ENCODE peak calls at places on chromosome 19, in seven cellular contexts. D is CD4-positive, alpha-beta T cell; L is osteoblast; Z is heart left ventricle; K is tibial nerve; B is tibial artery; M is CD8-positive, alpha-beta T cell. H is an unnamed sample. For H3K9me3, the result is how much of the 10 kb centered on the place peaks cover.

GRCh38 chr19:1045247-1045603 is 5.3 kb downstream of the ABCA7 start:
- DNase-seq in D (no peak), B (no peak), L (peak), M (no peak), Z (no peak), K (no peak), H (no peak)

GRCh38 chr19:18322318-18322758 is 538 bp downstream of the LSM4 start:
- DNase-seq in K (no peak), M (no peak), B (no peak), Z (no peak), L (peak), D (no peak), H (no peak)

GRCh38 chr19:53389591-53390377 is 5.2 kb upstream of the ZNF765 start:
- DNase-seq in Z (no peak), M (no peak), B (no peak), D (no peak), K (no peak), L (no peak), H (no peak)

GRCh38 chr19:36916991-36917390 is 859 bp downstream of the ZNF568 start:
- DNase-seq in M (no peak), Z (no peak), K (no peak), D (no peak), L (peak), B (no peak), H (no peak)

GRCh38 chr19:55442372-55443044 is 592 bp downstream of the SHISA7 start:
- DNase-seq in Z (no peak), D (no peak), B (no peak), L (peak), K (no peak), M (no peak), H (no peak)

GRCh38 chr19:16017138-16017490 is 59.2 kb upstream of the TPM4 start:
- DNase-seq in K (no peak), Z (no peak), M (no peak), B (peak), L (peak), D (peak), H (no peak)

GRCh38 chr19:58575183-58576041 is 2.3 kb upstream of the MZF1 start:
- DNase-seq in K (peak), B (peak), L (peak), D (peak), Z (peak), M (peak), H (no peak)

GRCh38 chr19:42279902-42280760 is 11.1 kb downstream of the CIC start:
- DNase-seq in D (peak), M (peak), L (peak), K (peak), B (peak), Z (peak), H (no peak)

GRCh38 chr19:964761-965694 is 19.1 kb upstream of the WDR18 start:
- DNase-seq in M (no peak), Z (no peak), K (no peak), D (no peak), L (no peak), B (no peak), H (no peak)

GRCh38 chr19:23054456-23054855 is 51.5 kb upstream of the ZNF728 start:
- DNase-seq in B (no peak), D (no peak), K (no peak), M (no peak), L (no peak), Z (no peak), H (no peak)

GRCh38 chr19:18000981-18001836 is 6.8 kb upstream of the ARRDC2 start:
- DNase-seq in D (peak), B (peak), Z (peak), M (peak), L (peak), K (peak), H (peak)

GRCh38 chr19:19528721-19529490 is at the start of gene YJEFN3:
- DNase-seq in L (peak), M (no peak), K (no peak), Z (no peak), D (no peak), B (no peak), H (no peak)

GRCh38 chr19:328025-328505 is 16.5 kb downstream of the MIER2 start:
- DNase-seq in K (no peak), B (no peak), L (peak), Z (no peak), D (no peak), M (no peak), H (no peak)

GRCh38 chr19:31392514-31392913 is 43.3 kb upstream of the TSHZ3 start:
- DNase-seq in K (no peak), B (no peak), Z (no peak), L (no peak), M (no peak), D (no peak), H (no peak)

GRCh38 chr19:56105090-56105701 is 15.9 kb downstream of the ZNF787 start:
- DNase-seq in M (peak), K (peak), L (peak), B (peak), Z (no peak), D (peak), H (no peak)

GRCh38 chr19:28424041-28424440 is 788.9 kb downstream of the UQCRFS1 start:
- DNase-seq in M (no peak), B (no peak), L (no peak), Z (no peak), K (no peak), D (no peak), H (no peak)

GRCh38 chr19:15672580-15673175 is at the start of gene CYP4F12:
- DNase-seq in B (peak), K (peak), D (no peak), L (peak), M (peak), Z (peak), H (peak)

GRCh38 chr19:16435999-16436650 is 35.6 kb downstream of the EPS15L1 start:
- DNase-seq in D (no peak), K (no peak), M (no peak), Z (no peak), B (no peak), L (peak), H (no peak)

GRCh38 chr19:47503130-47503822 is 11.6 kb downstream of the NAPA start:
- DNase-seq in L (peak), Z (no peak), B (no peak), D (no peak), K (no peak), M (no peak), H (no peak)

GRCh38 chr19:11210656-11210928 is 13.2 kb upstream of the KANK2 start:
- DNase-seq in Z (no peak), K (no peak), D (no peak), L (no peak), B (no peak), M (no peak), H (no peak)

GRCh38 chr19:4369109-4369887 is 25.9 kb downstream of the MPND start:
- DNase-seq in D (peak), L (peak), K (peak), Z (peak), B (peak), M (peak), H (no peak)

GRCh38 chr19:55086730-55087541 is 11.3 kb downstream of the EPS8L1 start:
- DNase-seq in K (peak), B (peak), L (peak), M (no peak), D (peak), Z (peak), H (no peak)

GRCh38 chr19:18762125-18763023 is 28.7 kb downstream of the COMP start:
- DNase-seq in M (no peak), B (peak), D (no peak), Z (no peak), K (peak), L (no peak), H (no peak)

GRCh38 chr19:52112624-52113023 is 17.1 kb upstream of the ZNF841 start:
- DNase-seq in D (no peak), K (no peak), Z (no peak), B (no peak), L (no peak), M (no peak), H (no peak)

GRCh38 chr19:46428278-46429141 is at the start of gene PNMA8C:
- DNase-seq in D (peak), L (peak), Z (peak), B (peak), M (peak), K (no peak), H (no peak)

GRCh38 chr19:41156207-41156606 is 36.8 kb upstream of the CYP2S1 start:
- DNase-seq in K (no peak), M (no peak), Z (no peak), D (no peak), L (no peak), B (no peak), H (no peak)
- TF ChIP-seq CTCF in K (no peak), M (no peak), Z (no peak), D (no peak), L (peak), B (no peak), H (peak)

GRCh38 chr19:9751449-9751848 is 17.1 kb downstream of the ZNF846 start:
- DNase-seq in L (no peak), D (no peak), Z (no peak), K (no peak), B (no peak), M (no peak), H (no peak)
- H3K9me3 ChIP-seq in L (under half), D (under half), Z (under half), K (half or more), B (under half), M (under half), H (under half)

GRCh38 chr19:50926144-50926543 is 14.9 kb upstream of the KLK4 start:
- DNase-seq in B (no peak), M (no peak), K (no peak), D (no peak), Z (no peak), L (no peak), H (no peak)

GRCh38 chr19:50925734-50926133 is 14.5 kb upstream of the KLK4 start:
- DNase-seq in K (no peak), D (no peak), L (no peak), Z (no peak), M (no peak), B (no peak), H (no peak)

GRCh38 chr19:50932018-50932689 is 20.7 kb downstream of the KLK5 start:
- DNase-seq in L (no peak), K (no peak), M (no peak), Z (no peak), D (no peak), B (no peak), H (no peak)

GRCh38 chr19:50931023-50931422 is 19.8 kb upstream of the KLK4 start:
- DNase-seq in L (no peak), D (no peak), M (no peak), B (no peak), K (no peak), Z (no peak), H (no peak)

DNA sequence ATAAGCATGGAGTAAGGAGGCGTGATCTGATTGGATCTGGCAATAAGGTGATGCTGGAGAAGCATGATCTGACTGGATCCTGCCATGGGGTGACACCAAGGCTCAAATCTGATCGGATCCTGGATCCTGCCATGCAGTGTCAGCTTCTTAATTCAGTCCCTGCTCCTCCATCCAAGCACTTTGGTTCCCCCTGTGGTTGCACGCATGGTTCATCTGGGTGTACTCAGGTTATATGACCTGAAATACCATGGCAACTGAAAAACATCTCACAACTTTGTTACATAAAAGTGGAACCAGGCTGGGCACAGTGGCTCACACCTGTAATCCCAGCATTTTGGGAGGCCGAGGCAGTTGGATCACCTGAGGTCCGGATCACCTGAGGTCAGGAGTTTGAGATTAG is 17.6 kb upstream of the KLK4 start:
- DNase-seq in Z (no peak), L (no peak), B (no peak), M (no peak), K (no peak), D (no peak), H (no peak)
- TF ChIP-seq CTCF in Z (no peak), L (no peak), B (no peak), M (no peak), K (no peak), D (no peak), H (no peak)

GRCh38 chr19:12997225-12997966 is 2.1 kb downstream of the NFIX start:
- DNase-seq in K (peak), L (no peak), M (no peak), B (no peak), Z (no peak), D (no peak), H (no peak)

GRCh38 chr19:12996542-12997094 is 1.3 kb downstream of the NFIX start:
- DNase-seq in K (peak), M (no peak), D (no peak), Z (peak), L (peak), B (no peak), H (no peak)

GRCh38 chr19:13001166-13001501 is 5.9 kb downstream of the NFIX start:
- DNase-seq in K (peak), Z (no peak), M (no peak), L (no peak), D (no peak), B (no peak), H (no peak)

GRCh38 chr19:12995596-12996541 is 594 bp downstream of the NFIX start:
- DNase-seq in D (no peak), Z (no peak), K (peak), M (no peak), B (no peak), L (peak), H (no peak)

GRCh38 chr19:12997967-12998940 is 3.0 kb downstream of the NFIX start:
- DNase-seq in K (peak), Z (no peak), B (no peak), D (no peak), M (no peak), L (peak), H (no peak)
- H3K9me3 ChIP-seq in K (under half), Z (under half), B (under half), D (under half), M (under half), L (under half), H (under half)

GRCh38 chr19:5504115-5504514 is 48.9 kb downstream of the ZNRF4 start:
- DNase-seq in Z (peak), D (no peak), B (no peak), M (no peak), K (no peak), L (peak), H (no peak)
- TF ChIP-seq CTCF in Z (no peak), D (no peak), B (no peak), M (no peak), K (no peak), L (no peak), H (no peak)